ENCODE peak calls at places on chromosome 16, in five cellular contexts. A, R, F, U and P are unnamed samples.

GRCh38 chr16:77556203-77556602 is 121.4 kb upstream of the ADAMTS18 start:
- DNase-seq in F (no peak), R (no peak), U (no peak), A (no peak), P (no peak)

GRCh38 chr16:31243734-31244670 is 15.8 kb upstream of the ITGAM start:
- DNase-seq in R (no peak), F (no peak), A (no peak), U (no peak), P (no peak)

GRCh38 chr16:65746941-65747340 is 619.5 kb upstream of the CDH5 start:
- DNase-seq in A (no peak), R (no peak), F (no peak), U (no peak), P (no peak)

GRCh38 chr16:6081320-6081976 is 983.9 kb upstream of the EEF2KMT start:
- DNase-seq in U (no peak), R (no peak), F (no peak), A (no peak), P (no peak)

GRCh38 chr16:72847187-72848044 is 200.5 kb downstream of the ZFHX3 start:
- DNase-seq in U (no peak), A (no peak), R (no peak), F (no peak), P (no peak)

GRCh38 chr16:77998350-77999023 is 23.9 kb upstream of the CLEC3A start:
- DNase-seq in A (no peak), F (no peak), R (no peak), U (no peak), P (no peak)

GRCh38 chr16:50448522-50448921 is 79.7 kb upstream of the BRD7 start:
- DNase-seq in A (no peak), U (no peak), F (no peak), R (peak; percentile 15), P (no peak)

GRCh38 chr16:53775106-53775820 is 71.3 kb downstream of the FTO start:
- DNase-seq in U (no peak), F (no peak), A (no peak), R (no peak), P (no peak)

GRCh38 chr16:2226918-2227317 is 3.5 kb downstream of the E4F1 start:
- DNase-seq in F (no peak), A (no peak), U (no peak), R (no peak), P (no peak)
- H3K27ac ChIP-seq in F (peak overlapping the region; percentile 97), A (no peak overlapping the region), U (no peak overlapping the region), R (no peak overlapping the region), P (no peak overlapping the region)

GRCh38 chr16:68553186-68553585 is 14.1 kb downstream of the ZFP90 start:
- DNase-seq in A (no peak), R (no peak), U (no peak), F (no peak), P (no peak)
- H3K9me3 ChIP-seq in A (peaks cover 24% of the 10 kb centered on the region), R (peaks cover 73% of the 10 kb centered on the region), U (peaks cover 67% of the 10 kb centered on the region), F (peaks cover 32% of the 10 kb centered on the region), P (peaks cover 69% of the 10 kb centered on the region)

GRCh38 chr16:67110136-67110847 is 551 bp downstream of the PHAF1 start:
- DNase-seq in R (no peak), F (no peak), A (no peak), U (no peak), P (no peak)
- H3K27ac ChIP-seq in R (peak overlapping the region; percentile 93), F (peak overlapping the region; percentile 53), A (peak overlapping the region; percentile 26), U (peak overlapping the region; percentile 81), P (peak overlapping the region; percentile 86)

DNA sequence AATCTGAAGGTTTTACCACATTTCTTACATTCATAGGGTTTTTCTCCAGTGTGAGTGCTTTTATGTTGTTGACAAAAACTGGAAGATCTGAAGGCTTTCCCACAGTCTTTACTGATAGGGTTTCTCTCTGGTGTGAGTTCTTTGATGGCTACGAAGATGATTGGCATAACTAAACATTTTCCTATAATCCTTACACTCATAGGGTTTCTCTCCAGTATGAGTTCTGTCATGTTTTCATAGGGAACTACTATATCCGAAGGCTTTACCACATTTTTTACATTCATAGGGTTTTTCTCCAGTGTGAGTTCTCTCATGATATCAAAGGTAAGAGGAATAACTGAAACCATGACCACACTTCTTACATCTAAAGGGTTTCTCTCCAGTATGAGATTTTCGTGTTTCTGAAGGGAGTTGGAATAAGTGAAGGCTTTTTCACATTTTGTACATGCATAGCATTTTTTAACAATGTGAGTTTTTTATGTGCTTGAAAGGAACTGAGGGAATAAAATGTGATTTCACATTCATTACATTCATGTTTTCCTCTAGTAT is 1987.7 kb downstream of the TP53TG3F start:
- DNase-seq in F (no peak), R (no peak), U (no peak), A (no peak), P (no peak)
- H3K9me3 ChIP-seq in F (peaks cover 43% of the 10 kb centered on the region), R (peaks cover 16% of the 10 kb centered on the region), U (peaks cover 23% of the 10 kb centered on the region), A (no peaks in the 10 kb centered on the region), P (peaks cover 58% of the 10 kb centered on the region)

DNA sequence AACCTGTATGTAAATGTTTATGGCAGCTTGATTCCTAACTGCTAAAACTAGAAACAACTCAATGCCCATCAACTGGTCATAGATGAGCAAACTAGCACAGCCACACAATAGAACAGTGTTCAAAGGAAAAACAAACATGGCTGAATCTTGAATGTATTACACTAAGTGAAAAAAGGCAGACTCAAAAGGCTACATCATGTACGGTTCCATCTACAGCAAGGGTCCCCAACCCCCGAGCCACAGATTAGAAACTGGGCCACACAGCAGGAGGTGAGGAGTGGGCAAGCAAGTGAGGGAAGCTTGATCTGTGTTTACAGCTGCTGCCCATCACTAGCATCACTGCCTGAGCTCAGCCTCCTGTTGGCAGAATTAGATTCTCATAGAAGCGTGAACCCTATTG is 8.0 kb downstream of the CEP20 start:
- DNase-seq in F (no peak), A (no peak), R (no peak), U (peak; percentile 39), P (no peak)
- H3K27ac ChIP-seq in F (no peak overlapping the region), A (no peak overlapping the region), R (no peak overlapping the region), U (peak overlapping the region; percentile 70), P (peak overlapping the region; percentile 40)

GRCh38 chr16:20510323-20510722 is 59.0 kb downstream of the ACSM2A start:
- DNase-seq in U (no peak), F (no peak), R (no peak), A (no peak), P (no peak)
- H3K9me3 ChIP-seq in U (peaks cover 10% of the 10 kb centered on the region), F (no peaks in the 10 kb centered on the region), R (peaks cover 7% of the 10 kb centered on the region), A (no peaks in the 10 kb centered on the region), P (peaks cover 7% of the 10 kb centered on the region)

GRCh38 chr16:11626657-11627291 is 40.1 kb upstream of the LITAF start:
- DNase-seq in R (no peak), A (no peak), F (no peak), U (no peak), P (no peak)

GRCh38 chr16:11624645-11625607 is 38.2 kb upstream of the LITAF start:
- DNase-seq in R (no peak), F (no peak), U (no peak), A (no peak), P (no peak)

GRCh38 chr16:11621920-11622651 is 35.4 kb upstream of the LITAF start:
- DNase-seq in U (peak; percentile 46), R (no peak), F (no peak), A (peak; percentile 79), P (no peak)

GRCh38 chr16:11625769-11626168 is 39.0 kb upstream of the LITAF start:
- DNase-seq in F (no peak), R (no peak), A (no peak), U (no peak), P (no peak)

DNA sequence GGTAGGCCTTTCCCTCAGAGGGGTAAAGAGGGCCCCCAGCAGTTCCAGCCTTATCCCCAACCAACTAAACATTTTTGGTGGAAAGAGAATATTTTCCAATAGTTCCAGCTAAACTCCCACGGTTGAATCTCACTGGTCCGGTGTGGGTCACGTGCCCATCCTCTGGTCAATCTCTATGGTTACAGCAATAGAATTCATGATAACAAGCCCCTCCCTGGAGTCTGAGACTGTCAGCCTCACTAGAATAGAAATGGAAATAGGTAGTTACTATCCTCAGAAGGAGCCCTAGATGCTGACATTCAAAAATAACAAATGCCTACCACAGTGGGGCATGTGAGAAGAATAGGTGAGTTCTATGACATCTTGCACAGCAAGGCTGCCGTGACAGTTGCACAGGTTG is 37.5 kb upstream of the LITAF start:
- DNase-seq in R (no peak), U (no peak), A (no peak), F (no peak), P (no peak)
- H3K27ac ChIP-seq in R (peak overlapping the region; percentile 40), U (no peak overlapping the region), A (no peak overlapping the region), F (no peak overlapping the region), P (no peak overlapping the region)